ENCODE peak calls at places on chromosome 12, in eight cellular contexts. Z is SK-N-SH, X is ovary, O is A549, T is HepG2, K is sigmoid colon, V is esophagus muscularis mucosa, Q is transverse colon. G is an unnamed sample.

GRCh38 chr12:62893276-62893675 is 41.7 kb downstream of the PPM1H start:
- DNase-seq in Z (no peak), K (no peak), O (no peak), Q (no peak), V (no peak), T (no peak), X (no peak), G (no peak)

GRCh38 chr12:98198261-98198982 is 317.0 kb upstream of the TMPO start:
- DNase-seq in O (no peak), K (no peak), Q (no peak), V (no peak), T (no peak), X (no peak), Z (no peak), G (no peak)

GRCh38 chr12:75938189-75938588 is 93.4 kb downstream of the PHLDA1 start:
- DNase-seq in Z (no peak), X (no peak), Q (no peak), K (no peak), O (no peak), V (no peak), T (no peak), G (no peak)

GRCh38 chr12:14260011-14260993 is 105.2 kb upstream of the ATF7IP start:
- DNase-seq in O (no peak), Z (no peak), X (peak), T (peak), K (peak), V (peak), Q (peak), G (peak)

GRCh38 chr12:630656-631632 is 32.3 kb downstream of the NINJ2 start:
- DNase-seq in Z (no peak), T (no peak), V (no peak), X (no peak), Q (peak), O (no peak), K (peak), G (peak)

GRCh38 chr12:1837541-1838206 is 17.3 kb downstream of the LRTM2 start:
- DNase-seq in Q (no peak), Z (peak), V (no peak), T (peak), X (no peak), K (peak), O (no peak), G (no peak)

GRCh38 chr12:119486599-119487154 is 106.9 kb upstream of the TMEM233 start:
- DNase-seq in X (no peak), K (no peak), T (no peak), Z (peak), O (no peak), V (no peak), Q (no peak), G (no peak)

GRCh38 chr12:2613674-2614073 is 181.1 kb upstream of the FKBP4 start:
- DNase-seq in T (no peak), X (no peak), K (peak), V (no peak), O (peak), Q (no peak), Z (no peak), G (no peak)

GRCh38 chr12:57549909-57550627 is at the start of gene KIF5A:
- DNase-seq in V (no peak), T (no peak), X (peak), K (no peak), Z (peak), O (peak), Q (peak), G (no peak)

GRCh38 chr12:19988918-19989317 is 379.4 kb upstream of the PDE3A start:
- DNase-seq in X (no peak), Q (no peak), V (no peak), O (no peak), Z (no peak), K (no peak), T (no peak), G (no peak)

GRCh38 chr12:45975506-45975905 is 14.9 kb downstream of the SCAF11 start:
- DNase-seq in V (no peak), O (no peak), Z (no peak), T (no peak), K (no peak), X (no peak), Q (no peak), G (no peak)

GRCh38 chr12:45974171-45974719 is 16.1 kb downstream of the SCAF11 start:
- DNase-seq in Z (no peak), T (no peak), V (no peak), K (no peak), O (no peak), X (no peak), Q (no peak), G (no peak)

GRCh38 chr12:45969084-45969483 is 21.3 kb downstream of the SCAF11 start:
- DNase-seq in K (no peak), X (no peak), Q (no peak), Z (no peak), O (no peak), V (no peak), T (no peak), G (no peak)

GRCh38 chr12:45974883-45975282 is 15.5 kb downstream of the SCAF11 start:
- DNase-seq in Q (no peak), T (no peak), K (no peak), V (no peak), O (no peak), X (no peak), Z (no peak), G (no peak)

DNA sequence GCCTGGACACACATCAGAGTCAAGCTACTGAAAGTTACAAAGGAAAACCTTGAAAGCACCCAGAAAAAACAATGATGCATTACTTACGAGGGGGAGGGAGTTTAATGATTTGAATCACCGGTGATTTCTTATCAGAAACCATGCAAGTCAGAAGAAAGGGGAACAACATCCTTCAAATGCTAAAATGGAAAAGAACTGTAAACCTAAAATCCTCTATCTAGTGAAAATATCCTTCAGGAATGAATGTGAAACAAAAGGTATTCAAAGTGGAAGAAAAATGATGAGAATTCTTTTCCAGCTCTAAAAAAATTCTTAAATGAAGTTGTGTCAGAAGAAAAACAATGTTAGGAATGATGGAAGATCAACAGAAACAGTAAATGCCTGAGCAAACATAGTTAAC is 16.8 kb downstream of the SCAF11 start:
- DNase-seq in K (no peak), O (no peak), T (no peak), Q (no peak), Z (no peak), V (no peak), X (no peak), G (no peak)
- TF ChIP-seq EP300 in K (no peak), O (no peak), T (no peak), Q (no peak), Z (no peak), V (no peak), X (no peak), G (no peak)

GRCh38 chr12:25691865-25692114 is 138.7 kb upstream of the LMNTD1 start:
- DNase-seq in T (no peak), Q (no peak), K (no peak), X (no peak), Z (no peak), V (no peak), O (no peak), G (no peak)
- H3K4me3 ChIP-seq in T (no peak), Q (no peak), K (no peak), X (no peak), Z (no peak), V (no peak), O (no peak), G (no peak)

DNA sequence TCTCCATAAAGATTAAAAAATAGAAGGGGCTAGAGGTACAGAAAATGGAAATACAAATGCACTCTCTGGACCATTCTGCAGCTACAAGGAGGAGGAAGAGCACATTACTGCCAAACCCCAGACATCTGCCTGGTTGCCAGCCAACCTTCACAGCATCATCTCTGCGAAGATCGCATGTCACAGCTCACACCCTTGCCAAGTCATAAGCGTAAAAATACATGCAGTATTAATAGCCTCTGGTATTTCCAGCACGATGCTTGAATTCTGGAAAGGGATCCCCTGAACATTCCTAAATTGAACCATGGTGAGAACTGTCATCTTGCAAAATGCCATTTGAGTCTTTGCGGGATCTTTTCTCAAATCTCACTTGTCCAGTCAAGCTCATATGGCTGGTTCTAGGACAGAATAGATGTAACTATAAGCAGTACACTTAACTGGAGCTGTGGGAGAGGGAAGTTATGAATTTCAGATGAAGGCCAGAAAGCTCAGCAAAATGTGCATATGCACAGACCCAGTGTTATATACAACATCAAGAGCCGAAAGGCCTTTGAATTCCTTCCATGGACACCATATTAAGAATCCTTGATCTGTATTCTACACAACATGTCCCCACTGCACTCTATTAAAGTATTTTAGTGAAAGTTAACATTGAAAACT is 211.6 kb downstream of the DUSP6 start:
- DNase-seq in T (no peak), V (no peak), Q (no peak), X (no peak), K (no peak), O (no peak), Z (no peak), G (no peak)
- TF ChIP-seq EP300 in T (no peak), V (peak), Q (no peak), X (no peak), K (no peak), O (no peak), Z (no peak), G (no peak)

GRCh38 chr12:58922849-58923248 is 2.5 kb upstream of the LRIG3 start:
- DNase-seq in K (no peak), X (no peak), Q (no peak), Z (no peak), T (no peak), O (no peak), V (no peak), G (no peak)
- H3K4me3 ChIP-seq in K (no peak), X (no peak), Q (no peak), Z (no peak), T (no peak), O (no peak), V (no peak), G (no peak)

GRCh38 chr12:85155791-85156190 is 119.6 kb downstream of the LRRIQ1 start:
- DNase-seq in T (peak), K (no peak), X (no peak), Q (no peak), O (no peak), V (no peak), Z (peak), G (no peak)
- TF ChIP-seq EP300 in T (no peak), K (no peak), X (no peak), Q (no peak), O (no peak), V (no peak), Z (no peak), G (no peak)

DNA sequence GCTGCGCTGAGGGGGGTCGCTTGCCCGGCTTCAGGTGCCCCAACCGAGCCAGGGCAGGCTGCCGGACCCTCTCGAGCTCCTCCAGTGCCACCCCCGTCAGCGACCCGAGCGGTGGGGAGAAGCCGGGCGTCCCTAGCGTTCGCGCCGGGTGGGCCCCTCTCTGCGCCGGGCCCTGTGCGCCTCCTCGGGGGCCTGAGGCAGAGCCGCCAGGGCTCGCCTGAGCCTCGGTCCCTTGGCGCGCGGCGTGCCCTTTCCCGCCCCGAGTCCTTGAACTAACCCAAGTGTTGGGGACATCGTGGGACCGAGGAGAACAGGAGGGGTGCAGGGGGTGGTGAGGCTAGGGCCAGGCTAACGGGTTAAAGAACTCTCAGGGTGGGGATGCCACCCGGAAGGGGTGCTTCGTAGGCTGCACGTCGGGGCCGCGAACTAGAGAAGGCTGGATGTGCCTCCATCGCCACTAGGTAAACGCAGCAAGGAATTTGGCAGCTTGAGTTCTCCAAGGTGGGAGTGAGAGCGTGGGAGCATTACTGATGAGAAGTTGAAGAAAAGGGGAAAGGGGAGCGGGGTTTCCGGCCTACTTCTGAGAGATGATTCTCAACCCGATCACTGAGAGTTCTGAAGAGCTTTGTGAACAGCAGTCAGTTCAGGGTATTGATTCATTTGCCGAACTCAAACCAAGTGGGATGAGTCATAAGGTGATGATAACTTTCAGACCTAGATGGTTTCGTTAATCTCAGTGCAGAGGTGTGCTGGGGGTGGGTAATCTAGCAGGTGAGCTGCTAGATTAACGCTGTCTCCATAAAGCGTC is 618 bp downstream of the RNF34 start:
- DNase-seq in V (no peak), T (peak), K (peak), X (no peak), Q (peak), Z (peak), O (no peak), G (peak)
- H3K4me3 ChIP-seq in V (peak), T (peak), K (peak), X (peak), Q (peak), Z (peak), O (peak), G (peak)

DNA sequence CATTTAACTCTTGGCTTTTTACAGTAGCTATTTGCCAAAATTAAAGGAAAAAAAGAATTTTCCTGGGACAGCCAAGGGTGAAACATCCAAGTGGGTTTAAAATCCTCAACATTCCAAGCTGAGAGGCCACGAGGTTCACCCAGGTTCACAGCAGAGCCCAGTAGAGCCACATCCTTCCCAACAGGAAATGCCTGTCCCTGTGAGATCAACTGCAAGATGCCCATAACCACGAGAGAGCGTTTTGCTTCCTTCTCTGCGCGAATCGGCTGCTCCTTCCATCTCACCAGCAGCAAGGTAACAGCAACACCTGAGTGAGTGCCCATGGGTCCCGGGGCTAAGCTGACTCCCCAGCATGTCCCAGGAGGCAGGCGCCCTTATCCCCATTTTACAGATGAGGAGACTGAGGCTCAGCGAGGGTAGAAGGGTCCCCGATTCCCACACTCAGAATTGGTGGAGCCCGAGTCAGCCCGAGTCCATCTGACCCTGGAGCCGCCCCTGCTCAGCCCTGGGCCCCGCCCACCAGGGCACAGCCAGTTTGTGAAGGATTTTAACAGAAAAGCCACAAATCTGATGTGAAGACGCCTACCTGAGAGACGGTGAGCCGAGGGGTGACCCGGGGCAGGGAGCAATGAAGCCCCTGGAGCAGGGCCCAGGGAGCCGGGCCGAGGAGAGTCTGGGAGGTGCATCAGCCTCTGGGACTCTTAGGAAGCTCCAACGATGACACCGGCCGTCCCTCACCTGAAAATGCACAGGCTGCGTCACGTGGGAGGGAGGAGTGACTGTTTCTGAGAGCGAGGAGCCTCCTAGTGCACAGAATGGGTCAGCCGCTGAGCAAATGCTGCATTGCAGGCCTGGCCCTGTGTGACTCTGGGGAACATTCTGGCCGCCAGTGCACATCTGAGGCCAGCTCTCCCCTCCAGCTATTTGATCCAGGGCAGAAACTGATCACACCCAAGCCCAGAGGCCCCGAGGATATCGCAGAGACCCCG is 236.9 kb upstream of the SFSWAP start:
- DNase-seq in O (no peak), K (no peak), T (no peak), X (no peak), Q (no peak), V (no peak), Z (no peak), G (peak)
- TF ChIP-seq EP300 in O (no peak), K (no peak), T (no peak), X (no peak), Q (no peak), V (no peak), Z (no peak), G (no peak)

DNA sequence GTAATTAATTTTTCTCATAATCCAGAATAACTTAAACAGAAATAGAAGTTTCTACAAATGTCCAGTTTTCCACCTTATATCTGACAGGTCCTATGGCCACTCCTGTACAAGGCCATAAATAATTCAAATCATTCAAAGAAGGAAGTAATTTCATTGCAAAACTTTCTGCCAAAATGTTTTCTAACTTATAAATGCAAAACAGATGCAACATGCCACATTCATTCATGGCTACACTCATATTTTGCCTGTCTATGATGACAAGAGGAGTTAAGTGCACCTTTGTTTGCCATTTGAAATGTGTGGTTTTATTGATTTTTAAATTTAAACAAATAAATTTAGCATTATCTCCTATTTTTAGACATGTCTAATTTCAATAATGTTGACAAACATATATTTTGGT is 34.3 kb downstream of the ITPR2 start:
- DNase-seq in Z (no peak), V (no peak), X (no peak), O (no peak), Q (no peak), K (no peak), T (no peak), G (no peak)
- H3K4me3 ChIP-seq in Z (no peak), V (no peak), X (no peak), O (no peak), Q (no peak), K (no peak), T (no peak), G (no peak)

DNA sequence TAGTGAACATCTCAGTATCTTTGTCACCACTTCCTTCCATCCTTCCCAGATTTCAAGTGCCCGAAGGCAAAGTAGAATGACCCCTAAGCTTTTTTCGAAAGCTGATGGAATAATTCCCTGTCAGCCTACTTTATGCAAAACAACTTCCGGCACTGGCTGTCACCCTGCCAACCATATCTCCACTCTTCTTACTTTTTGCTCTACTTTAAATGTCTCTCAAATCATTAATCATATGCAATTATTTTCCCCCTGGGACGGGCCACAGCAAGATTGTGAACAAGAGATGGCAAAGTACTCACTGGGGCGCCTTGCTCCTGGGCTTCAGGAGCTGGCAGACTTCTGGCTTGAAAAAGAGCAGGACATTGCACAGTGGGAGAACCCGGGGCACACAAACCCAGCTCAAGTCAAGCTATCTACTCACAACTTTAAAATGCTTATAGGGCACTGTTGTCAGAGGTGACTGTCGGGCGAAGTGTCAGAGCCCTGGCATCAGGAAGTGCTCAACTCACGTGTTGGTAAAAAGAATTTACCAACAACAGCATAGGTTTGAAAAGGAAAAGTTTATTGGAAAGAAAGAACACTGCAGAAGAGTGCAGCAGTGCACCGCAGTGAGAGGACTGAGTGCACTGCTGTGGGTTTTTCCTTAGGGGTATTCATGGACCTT is 373.4 kb downstream of the PAWR start:
- DNase-seq in Q (no peak), X (no peak), V (no peak), K (no peak), O (no peak), T (no peak), Z (no peak), G (no peak)
- TF ChIP-seq EP300 in Q (no peak), X (no peak), V (no peak), K (no peak), O (no peak), T (no peak), Z (no peak), G (no peak)

DNA sequence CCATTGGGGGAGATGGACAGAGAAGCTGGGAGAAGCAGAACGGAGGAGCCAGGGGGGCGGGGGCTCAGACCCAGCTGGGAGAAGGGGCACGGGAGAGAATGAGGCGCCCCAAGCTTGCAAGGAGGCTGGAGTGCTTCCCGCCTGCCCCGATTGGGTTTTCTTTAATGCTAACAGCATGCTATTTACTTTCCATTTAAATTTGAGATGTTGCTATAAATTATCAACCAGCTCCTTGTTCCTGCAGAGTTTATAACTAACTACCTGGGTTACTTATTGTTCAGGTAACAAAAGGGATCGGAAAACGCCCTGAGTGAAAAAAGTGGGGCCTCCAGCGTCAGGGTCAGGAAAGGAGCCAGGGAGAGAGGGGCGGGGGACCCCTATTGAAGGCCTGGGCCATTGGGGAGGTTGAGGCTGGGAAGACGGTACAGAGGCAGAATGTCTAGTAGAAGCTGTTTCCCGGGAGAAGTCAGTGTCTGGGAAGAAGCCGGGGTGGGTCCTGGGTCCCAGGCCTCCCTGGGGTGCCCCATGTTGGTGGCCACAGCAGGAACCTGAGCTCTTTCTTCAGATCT is 2.5 kb downstream of the HNF1A start:
- DNase-seq in V (no peak), X (no peak), O (no peak), K (no peak), Q (peak), T (no peak), Z (no peak), G (peak)
- H3K4me3 ChIP-seq in V (no peak), X (no peak), O (peak), K (no peak), Q (no peak), T (peak), Z (no peak), G (peak)